ENCODE peak calls at places on chromosomes 16 and 17, in nine cellular contexts. Y, I, J, L, V, Q, B, A and R are unnamed samples.

GRCh38 chr16:4788489-4788889 is 344 bp upstream of the SEPTIN12 start:
- DNase-seq in I (no peak), L (no peak), J (no peak), B (no peak), Q (no peak), A (no peak), Y (no peak), V (no peak), R (no peak)

GRCh38 chr16:30930160-30930571 is 6.8 kb downstream of the FBXL19 start:
- DNase-seq in L (no peak), I (no peak), J (no peak), Y (no peak), B (no peak), V (no peak), A (no peak), Q (no peak), R (no peak)

GRCh38 chr16:17160285-17160854 is 310.4 kb downstream of the XYLT1 start:
- DNase-seq in V (no peak), Y (no peak), J (no peak), L (peak; percentile 31), Q (no peak), B (no peak), A (no peak), I (no peak), R (no peak)

GRCh38 chr17:3539881-3540540 is 17.6 kb downstream of the TRPV3 start:
- DNase-seq in V (no peak), A (no peak), J (no peak), L (no peak), B (no peak), Q (no peak), Y (no peak), I (no peak), R (no peak)

GRCh38 chr16:66043326-66043725 is 323.2 kb upstream of the CDH5 start:
- DNase-seq in V (no peak), B (no peak), A (no peak), I (no peak), J (no peak), Q (peak; percentile 57), L (no peak), Y (no peak), R (no peak)

GRCh38 chr16:13612623-13613022 is 307.3 kb upstream of the ERCC4 start:
- DNase-seq in J (no peak), Q (no peak), B (no peak), I (no peak), L (no peak), A (no peak), V (no peak), Y (no peak), R (no peak)

GRCh38 chr16:31273676-31274075 is 13.9 kb downstream of the ITGAM start:
- DNase-seq in L (no peak), J (peak; percentile 46), A (peak; percentile 16), Q (peak; percentile 86), B (no peak), V (no peak), Y (no peak), I (no peak), R (peak; percentile 66)

GRCh38 chr16:1475552-1476114 is 805 bp upstream of the CLCN7 start:
- DNase-seq in Q (no peak), L (no peak), I (no peak), A (no peak), V (no peak), J (no peak), Y (no peak), B (no peak), R (no peak)

GRCh38 chr17:4539576-4540223 is 15.5 kb downstream of the MYBBP1A start:
- DNase-seq in Q (no peak), L (no peak), A (no peak), I (no peak), B (no peak), Y (no peak), J (no peak), V (no peak), R (no peak)

GRCh38 chr17:4541328-4542002 is 13.7 kb downstream of the MYBBP1A start:
- DNase-seq in V (no peak), Y (no peak), B (no peak), A (no peak), J (no peak), L (no peak), I (no peak), Q (no peak), R (no peak)

GRCh38 chr17:4539025-4539424 is 16.2 kb downstream of the MYBBP1A start:
- DNase-seq in A (no peak), V (no peak), J (no peak), Q (no peak), Y (no peak), B (no peak), L (no peak), I (no peak), R (no peak)

GRCh38 chr17:4541041-4541327 is 14.2 kb downstream of the MYBBP1A start:
- DNase-seq in L (no peak), V (no peak), Q (no peak), B (no peak), J (no peak), I (no peak), Y (no peak), A (no peak), R (no peak)

DNA sequence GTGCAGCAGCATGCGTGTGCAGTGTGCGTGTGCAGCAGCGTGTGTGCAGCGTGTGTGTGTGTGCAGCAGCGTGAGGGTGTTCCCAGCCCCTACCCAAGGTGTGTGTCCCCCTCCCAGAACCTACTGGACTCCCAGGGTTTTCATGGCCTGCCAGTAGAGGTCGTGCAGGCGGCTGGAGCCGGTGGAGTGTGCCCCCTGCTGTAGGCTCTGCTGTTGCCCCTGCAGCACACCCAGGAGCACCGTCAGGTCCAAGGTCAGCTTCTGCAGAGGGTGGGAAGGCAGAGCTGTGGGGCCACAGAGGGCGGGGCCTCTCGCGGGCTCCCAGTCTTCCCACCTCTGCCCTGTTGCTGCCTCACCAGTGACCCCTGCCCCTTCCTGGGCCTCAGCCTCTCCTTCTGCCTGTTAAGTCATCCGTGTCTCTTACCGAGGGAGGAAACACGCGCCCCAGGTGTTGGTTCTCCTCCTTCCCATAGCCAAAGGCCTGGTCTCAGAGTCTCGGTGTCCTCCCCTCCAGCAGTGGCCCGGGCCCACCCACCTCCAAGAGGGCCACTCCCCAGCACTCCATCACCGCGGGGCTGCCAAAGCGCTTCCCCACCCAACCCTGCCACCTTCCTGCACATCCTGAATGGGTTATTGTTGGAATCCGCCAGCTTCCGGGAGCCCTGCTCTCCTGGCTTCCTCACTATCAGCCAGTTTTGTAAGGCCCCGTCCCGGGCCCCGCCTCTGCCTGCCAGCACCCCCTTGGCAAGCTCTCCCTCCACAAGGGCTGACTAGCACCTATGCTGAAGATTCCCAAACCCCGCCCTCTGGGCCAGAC is 14.8 kb downstream of the MYBBP1A start:
- DNase-seq in L (no peak), I (no peak), A (no peak), Y (no peak), Q (no peak), J (no peak), V (no peak), B (no peak), R (no peak)
- TF ChIP-seq CTCF in L (no peak), I (no peak), A (peak; percentile 38), Y (peak; percentile 11), Q (peak; percentile 9), J (no peak), V (no peak), B (no peak), R (no peak)

GRCh38 chr17:36948717-36949460 is at the start of gene AATF:
- DNase-seq in Y (peak; percentile 97), I (peak; percentile 90), J (peak; percentile 95), Q (peak; percentile 95), A (peak; percentile 97), L (peak; percentile 96), B (peak; percentile 99), V (peak; percentile 100), R (peak; percentile 99)
- TF ChIP-seq CTCF in Y (no peak), I (no peak), J (no peak), Q (no peak), A (peak; percentile 9), L (no peak), B (no peak), V (no peak), R (no peak)

GRCh38 chr17:9531080-9531479 is 44.5 kb downstream of the STX8 start:
- DNase-seq in V (no peak), Y (peak; percentile 5), B (no peak), I (no peak), A (no peak), Q (no peak), L (no peak), J (no peak), R (no peak)

GRCh38 chr17:9532715-9533114 is 42.9 kb downstream of the STX8 start:
- DNase-seq in Q (no peak), L (no peak), B (no peak), Y (no peak), J (no peak), V (no peak), A (no peak), I (no peak), R (no peak)

GRCh38 chr17:9529033-9529748 is 46.4 kb downstream of the STX8 start:
- DNase-seq in V (no peak), L (no peak), I (no peak), Q (peak; percentile 8), Y (peak; percentile 38), A (no peak), J (peak; percentile 57), B (no peak), R (no peak)
- TF ChIP-seq CTCF in V (no peak), L (peak; percentile 70), I (peak; percentile 77), Q (peak; percentile 59), Y (peak; percentile 62), A (peak; percentile 48), J (peak; percentile 89), B (no peak), R (peak; percentile 69)

GRCh38 chr16:58256108-58256507 is 38.7 kb downstream of the PRSS54 start:
- DNase-seq in L (no peak), A (no peak), B (no peak), J (no peak), Q (no peak), V (no peak), Y (no peak), I (no peak), R (no peak)

GRCh38 chr16:58249388-58249779 is 45.4 kb downstream of the PRSS54 start:
- DNase-seq in L (no peak), Y (no peak), A (no peak), B (no peak), V (no peak), J (no peak), I (no peak), Q (no peak), R (no peak)

GRCh38 chr16:58249780-58250478 is 44.9 kb downstream of the PRSS54 start:
- DNase-seq in A (peak; percentile 70), V (peak; percentile 94), Q (peak; percentile 86), J (peak; percentile 66), L (peak; percentile 74), Y (peak; percentile 73), I (no peak), B (peak; percentile 84), R (peak; percentile 94)

GRCh38 chr16:58258326-58258725 is 36.5 kb downstream of the PRSS54 start:
- DNase-seq in A (no peak), V (no peak), J (no peak), B (no peak), I (no peak), Q (peak; percentile 60), L (no peak), Y (no peak), R (no peak)

DNA sequence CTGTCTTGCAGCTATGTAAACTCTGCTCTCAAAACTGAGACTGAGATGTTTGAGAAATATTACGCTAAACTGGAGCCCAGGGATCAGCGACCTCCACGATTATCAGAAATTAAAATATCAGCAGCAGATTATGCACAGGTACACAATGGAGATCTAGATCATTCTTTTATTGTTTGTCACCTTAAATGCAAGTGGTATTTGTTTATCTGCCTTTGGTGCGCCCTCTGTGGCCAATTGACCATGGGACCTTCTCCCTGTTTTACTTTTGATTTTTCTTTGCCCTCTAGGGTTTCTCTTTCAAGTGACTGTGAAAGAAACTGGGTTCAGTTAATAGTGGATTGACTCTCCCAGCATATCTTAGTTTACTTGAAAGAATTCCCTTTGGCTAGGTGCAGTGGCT is 42.1 kb downstream of the PRSS54 start:
- DNase-seq in A (no peak), I (no peak), J (no peak), B (no peak), L (no peak), Q (no peak), Y (no peak), V (no peak), R (no peak)
- TF ChIP-seq CTCF in A (no peak), I (no peak), J (no peak), B (no peak), L (no peak), Q (no peak), Y (no peak), V (no peak), R (no peak)